ENCODE peak calls at places on chromosome 15, in eight cellular contexts. One of them, this sample, is unnamed.

GRCh38 chr15:96345560-96346389 is 15.3 kb downstream of the NR2F2 start:
- DNase-seq in HCT116: no peak
- DNase-seq in HepG2: peak
- DNase-seq in prostate gland: peak
- DNase-seq in suprapubic skin: peak
- DNase-seq in breast epithelium: no peak
- DNase-seq in GM12892: peak
- DNase-seq in Panc1: no peak
- DNase-seq in this sample: no peak

GRCh38 chr15:29571728-29572454 is 250.4 kb downstream of the TJP1 start:
- DNase-seq in HCT116: no peak
- DNase-seq in HepG2: no peak
- DNase-seq in prostate gland: no peak
- DNase-seq in suprapubic skin: no peak
- DNase-seq in breast epithelium: no peak
- DNase-seq in GM12892: no peak
- DNase-seq in Panc1: no peak
- DNase-seq in this sample: no peak

GRCh38 chr15:87686308-87686707 is 570.2 kb downstream of the NTRK3 start:
- DNase-seq in HCT116: no peak
- DNase-seq in HepG2: no peak
- DNase-seq in prostate gland: no peak
- DNase-seq in suprapubic skin: no peak
- DNase-seq in breast epithelium: no peak
- DNase-seq in GM12892: no peak
- DNase-seq in Panc1: no peak
- DNase-seq in this sample: no peak

GRCh38 chr15:68556139-68556990 is 22.4 kb upstream of the CORO2B start:
- DNase-seq in HCT116: no peak
- DNase-seq in HepG2: no peak
- DNase-seq in prostate gland: no peak
- DNase-seq in suprapubic skin: no peak
- DNase-seq in breast epithelium: no peak
- DNase-seq in GM12892: no peak
- DNase-seq in Panc1: no peak
- DNase-seq in this sample: no peak

GRCh38 chr15:43370310-43370974 is 401 bp downstream of the ZSCAN29 start:
- DNase-seq in HCT116: no peak
- DNase-seq in HepG2: peak
- DNase-seq in prostate gland: no peak
- DNase-seq in suprapubic skin: no peak
- DNase-seq in breast epithelium: no peak
- DNase-seq in GM12892: peak
- DNase-seq in Panc1: no peak
- DNase-seq in this sample: no peak

GRCh38 chr15:39493393-39494067 is 87.3 kb upstream of the THBS1 start:
- DNase-seq in HCT116: no peak
- DNase-seq in HepG2: no peak
- DNase-seq in prostate gland: no peak
- DNase-seq in suprapubic skin: no peak
- DNase-seq in breast epithelium: no peak
- DNase-seq in GM12892: no peak
- DNase-seq in Panc1: no peak
- DNase-seq in this sample: no peak

GRCh38 chr15:78671626-78672211 is 30.7 kb upstream of the CHRNB4 start:
- DNase-seq in HCT116: no peak
- DNase-seq in HepG2: no peak
- DNase-seq in prostate gland: no peak
- DNase-seq in suprapubic skin: no peak
- DNase-seq in breast epithelium: no peak
- DNase-seq in GM12892: no peak
- DNase-seq in Panc1: no peak
- DNase-seq in this sample: no peak

GRCh38 chr15:48582472-48583235 is 62.9 kb downstream of the FBN1 start:
- DNase-seq in HCT116: no peak
- DNase-seq in HepG2: no peak
- DNase-seq in prostate gland: no peak
- DNase-seq in suprapubic skin: no peak
- DNase-seq in breast epithelium: no peak
- DNase-seq in GM12892: no peak
- DNase-seq in Panc1: no peak
- DNase-seq in this sample: no peak

GRCh38 chr15:68484696-68485400 is 52.9 kb upstream of the ITGA11 start:
- DNase-seq in HCT116: no peak
- DNase-seq in HepG2: no peak
- DNase-seq in prostate gland: no peak
- DNase-seq in suprapubic skin: no peak
- DNase-seq in breast epithelium: no peak
- DNase-seq in GM12892: no peak
- DNase-seq in Panc1: no peak
- DNase-seq in this sample: no peak

GRCh38 chr15:35252351-35252865 is 167.3 kb upstream of the NANOGP8 start:
- DNase-seq in HCT116: no peak
- DNase-seq in HepG2: no peak
- DNase-seq in prostate gland: no peak
- DNase-seq in suprapubic skin: no peak
- DNase-seq in breast epithelium: no peak
- DNase-seq in GM12892: no peak
- DNase-seq in Panc1: no peak
- DNase-seq in this sample: no peak

GRCh38 chr15:40955141-40955903 is 2.1 kb downstream of the CHAC1 start:
- DNase-seq in HCT116: no peak
- DNase-seq in HepG2: no peak
- DNase-seq in prostate gland: no peak
- DNase-seq in suprapubic skin: no peak
- DNase-seq in breast epithelium: no peak
- DNase-seq in GM12892: no peak
- DNase-seq in Panc1: no peak
- DNase-seq in this sample: no peak

GRCh38 chr15:40953713-40954074 is 423 bp downstream of the CHAC1 start:
- DNase-seq in HCT116: no peak
- DNase-seq in HepG2: no peak
- DNase-seq in prostate gland: no peak
- DNase-seq in suprapubic skin: no peak
- DNase-seq in breast epithelium: no peak
- DNase-seq in GM12892: no peak
- DNase-seq in Panc1: no peak
- DNase-seq in this sample: no peak

GRCh38 chr15:40952301-40952900 is 870 bp upstream of the CHAC1 start:
- DNase-seq in HCT116: no peak
- DNase-seq in HepG2: no peak
- DNase-seq in prostate gland: no peak
- DNase-seq in suprapubic skin: no peak
- DNase-seq in breast epithelium: no peak
- DNase-seq in GM12892: no peak
- DNase-seq in Panc1: no peak
- DNase-seq in this sample: no peak

GRCh38 chr15:40951764-40952163 is 1.5 kb upstream of the CHAC1 start:
- DNase-seq in HCT116: no peak
- DNase-seq in HepG2: no peak
- DNase-seq in prostate gland: no peak
- DNase-seq in suprapubic skin: no peak
- DNase-seq in breast epithelium: no peak
- DNase-seq in GM12892: no peak
- DNase-seq in Panc1: no peak
- DNase-seq in this sample: no peak

DNA sequence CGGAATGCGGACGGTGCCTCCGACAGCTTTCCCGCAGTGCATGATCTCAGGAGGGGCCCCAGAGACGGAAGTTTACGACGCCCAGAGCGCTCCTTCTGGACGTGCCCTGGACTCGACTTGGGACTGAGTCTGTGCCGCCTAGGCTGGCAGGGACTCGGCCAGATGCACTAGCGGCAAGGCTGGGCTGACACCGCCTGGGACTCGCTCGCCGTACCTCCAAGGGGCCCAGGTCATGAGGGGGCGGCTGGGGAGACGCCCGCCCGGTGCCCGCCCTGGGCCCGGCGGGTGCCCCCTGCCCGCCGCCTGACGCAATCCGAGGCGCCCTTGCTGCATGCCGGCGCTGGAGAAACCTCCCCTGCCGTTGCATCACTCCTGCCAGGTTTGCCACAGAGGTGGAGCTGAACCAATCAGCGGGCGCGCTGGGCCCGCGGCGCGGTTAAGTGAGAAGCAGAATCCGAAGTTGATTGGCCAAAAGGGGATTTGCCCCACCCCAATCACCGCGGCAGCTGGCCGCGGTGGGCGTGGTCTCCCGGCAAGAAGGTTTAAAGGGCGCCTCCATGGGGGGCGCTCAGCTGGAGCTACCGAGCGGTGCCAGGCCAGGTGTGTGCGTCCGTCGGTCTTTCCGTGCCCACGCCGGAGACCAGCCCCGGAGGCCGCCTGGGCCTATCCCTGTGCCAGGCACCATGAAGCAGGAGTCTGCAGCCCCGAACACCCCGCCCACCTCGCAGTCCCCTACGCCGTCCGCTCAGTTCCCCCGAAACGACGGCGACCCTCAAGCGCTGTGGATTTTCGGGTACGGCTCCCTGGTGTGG is at the start of gene CHAC1:
- DNase-seq in HCT116: peak
- DNase-seq in HepG2: no peak
- DNase-seq in prostate gland: peak
- DNase-seq in suprapubic skin: peak
- DNase-seq in breast epithelium: peak
- DNase-seq in GM12892: peak
- DNase-seq in Panc1: peak
- DNase-seq in this sample: peak
- TF ChIP-seq POLR2AphosphoS5 in HCT116: peak
- TF ChIP-seq POLR2AphosphoS5 in HepG2: no peak
- TF ChIP-seq POLR2AphosphoS5 in prostate gland: peak
- TF ChIP-seq POLR2AphosphoS5 in suprapubic skin: no peak
- TF ChIP-seq POLR2AphosphoS5 in breast epithelium: peak
- TF ChIP-seq POLR2AphosphoS5 in GM12892: no peak
- TF ChIP-seq POLR2AphosphoS5 in Panc1: peak
- TF ChIP-seq POLR2AphosphoS5 in this sample: peak

GRCh38 chr15:99441427-99441766 is 124.4 kb upstream of the MEF2A start:
- DNase-seq in HCT116: no peak
- DNase-seq in HepG2: no peak
- DNase-seq in prostate gland: no peak
- DNase-seq in suprapubic skin: no peak
- DNase-seq in breast epithelium: no peak
- DNase-seq in GM12892: no peak
- DNase-seq in Panc1: no peak
- DNase-seq in this sample: no peak

GRCh38 chr15:99443768-99444446 is 121.9 kb upstream of the MEF2A start:
- DNase-seq in HCT116: no peak
- DNase-seq in HepG2: no peak
- DNase-seq in prostate gland: peak
- DNase-seq in suprapubic skin: no peak
- DNase-seq in breast epithelium: peak
- DNase-seq in GM12892: no peak
- DNase-seq in Panc1: no peak
- DNase-seq in this sample: no peak

GRCh38 chr15:99443056-99443756 is 122.6 kb upstream of the MEF2A start:
- DNase-seq in HCT116: no peak
- DNase-seq in HepG2: no peak
- DNase-seq in prostate gland: peak
- DNase-seq in suprapubic skin: no peak
- DNase-seq in breast epithelium: peak
- DNase-seq in GM12892: no peak
- DNase-seq in Panc1: no peak
- DNase-seq in this sample: no peak

GRCh38 chr15:99441871-99442267 is 123.9 kb upstream of the MEF2A start:
- DNase-seq in HCT116: no peak
- DNase-seq in HepG2: no peak
- DNase-seq in prostate gland: no peak
- DNase-seq in suprapubic skin: no peak
- DNase-seq in breast epithelium: peak
- DNase-seq in GM12892: no peak
- DNase-seq in Panc1: no peak
- DNase-seq in this sample: no peak

GRCh38 chr15:99442268-99442897 is 123.4 kb upstream of the MEF2A start:
- DNase-seq in HCT116: peak
- DNase-seq in HepG2: no peak
- DNase-seq in prostate gland: peak
- DNase-seq in suprapubic skin: no peak
- DNase-seq in breast epithelium: peak
- DNase-seq in GM12892: no peak
- DNase-seq in Panc1: peak
- DNase-seq in this sample: no peak
- TF ChIP-seq POLR2AphosphoS5 in HCT116: no peak
- TF ChIP-seq POLR2AphosphoS5 in HepG2: no peak
- TF ChIP-seq POLR2AphosphoS5 in prostate gland: peak
- TF ChIP-seq POLR2AphosphoS5 in suprapubic skin: no peak
- TF ChIP-seq POLR2AphosphoS5 in breast epithelium: no peak
- TF ChIP-seq POLR2AphosphoS5 in GM12892: no peak
- TF ChIP-seq POLR2AphosphoS5 in Panc1: no peak
- TF ChIP-seq POLR2AphosphoS5 in this sample: no peak

DNA sequence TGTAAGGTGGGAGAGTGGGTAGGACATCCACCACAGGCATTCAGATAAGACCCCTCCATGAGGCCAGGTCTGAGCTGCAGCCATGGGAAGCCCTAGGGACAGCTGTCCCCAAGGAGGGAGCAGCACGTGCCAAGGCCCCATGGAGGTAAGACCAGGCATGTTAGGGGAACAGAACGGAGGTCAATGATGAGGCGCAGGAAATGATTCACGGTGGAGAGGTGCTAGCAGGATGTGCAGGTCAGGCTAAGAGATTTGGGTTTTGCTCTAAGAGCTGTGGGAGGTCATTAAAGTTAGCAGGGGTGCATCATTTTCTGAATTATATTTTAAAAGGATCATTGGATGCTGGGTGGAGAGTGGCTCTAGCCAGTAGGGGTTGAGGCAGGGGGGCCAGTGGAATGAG is 66.4 kb upstream of the SNRPA1 start:
- DNase-seq in HCT116: no peak
- DNase-seq in HepG2: no peak
- DNase-seq in prostate gland: no peak
- DNase-seq in suprapubic skin: no peak
- DNase-seq in breast epithelium: no peak
- DNase-seq in GM12892: no peak
- DNase-seq in Panc1: no peak
- DNase-seq in this sample: no peak
- TF ChIP-seq POLR2AphosphoS5 in HCT116: no peak
- TF ChIP-seq POLR2AphosphoS5 in HepG2: no peak
- TF ChIP-seq POLR2AphosphoS5 in prostate gland: no peak
- TF ChIP-seq POLR2AphosphoS5 in suprapubic skin: no peak
- TF ChIP-seq POLR2AphosphoS5 in breast epithelium: no peak
- TF ChIP-seq POLR2AphosphoS5 in GM12892: no peak
- TF ChIP-seq POLR2AphosphoS5 in Panc1: no peak
- TF ChIP-seq POLR2AphosphoS5 in this sample: no peak

DNA sequence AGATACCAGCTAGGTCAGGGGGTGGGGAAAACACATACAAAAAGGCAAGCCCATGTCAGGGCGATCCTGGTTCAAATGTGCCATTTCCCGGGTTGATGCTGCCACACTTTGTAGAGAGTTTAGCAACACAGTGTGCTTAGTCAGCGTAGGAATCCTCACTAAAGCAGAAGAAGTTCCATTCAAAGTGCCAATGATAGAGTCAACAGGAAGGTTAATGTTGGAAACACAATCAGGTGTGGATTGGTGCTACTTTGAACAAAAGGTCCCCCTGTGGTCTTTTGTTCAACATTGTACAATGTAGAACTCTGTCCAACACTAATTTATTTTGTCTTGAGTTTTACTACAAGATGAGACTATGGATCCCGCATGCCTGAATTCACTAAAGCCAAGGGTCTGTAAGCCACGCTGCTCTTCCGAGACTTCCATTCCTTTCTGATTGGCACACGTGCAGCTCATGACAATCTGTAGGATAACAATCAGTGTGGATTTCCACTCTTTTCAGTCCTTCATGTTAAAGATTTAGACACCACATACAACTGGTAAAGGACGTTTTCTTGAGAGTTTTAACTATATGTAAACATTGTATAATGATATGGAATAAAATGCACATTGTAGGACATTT is 28.9 kb downstream of the TPM1 start:
- DNase-seq in HCT116: no peak
- DNase-seq in HepG2: no peak
- DNase-seq in prostate gland: no peak
- DNase-seq in suprapubic skin: no peak
- DNase-seq in breast epithelium: no peak
- DNase-seq in GM12892: no peak
- DNase-seq in Panc1: no peak
- DNase-seq in this sample: no peak
- TF ChIP-seq POLR2AphosphoS5 in HCT116: no peak
- TF ChIP-seq POLR2AphosphoS5 in HepG2: no peak
- TF ChIP-seq POLR2AphosphoS5 in prostate gland: no peak
- TF ChIP-seq POLR2AphosphoS5 in suprapubic skin: no peak
- TF ChIP-seq POLR2AphosphoS5 in breast epithelium: no peak
- TF ChIP-seq POLR2AphosphoS5 in GM12892: no peak
- TF ChIP-seq POLR2AphosphoS5 in Panc1: peak
- TF ChIP-seq POLR2AphosphoS5 in this sample: no peak

This sample was measured in HL-60.